ENCODE peak calls at places on chromosome 14, in four cellular contexts. P is AG10803, U is NCI-H1694, W is lower lobe of right lung. J is an unnamed sample.

GRCh38 chr14:65940056-65940735 is 527.7 kb downstream of the FUT8 start:
- DNase-seq in U (no peak), W (no peak), P (no peak), J (no peak)

GRCh38 chr14:91331761-91332447 is 85.7 kb downstream of the CCDC88C start:
- DNase-seq in U (no peak), W (peak), P (no peak), J (no peak)

GRCh38 chr14:77314043-77314442 is 6.6 kb downstream of the POMT2 start:
- DNase-seq in P (peak), W (no peak), U (no peak), J (peak)

GRCh38 chr14:76564471-76565119 is 188.7 kb downstream of the ESRRB start:
- DNase-seq in U (peak), P (no peak), W (no peak), J (no peak)

GRCh38 chr14:91595736-91596135 is 85.6 kb upstream of the PPP4R3A start:
- DNase-seq in W (no peak), P (no peak), U (no peak), J (no peak)

GRCh38 chr14:53032161-53032803 is 81.4 kb upstream of the FERMT2 start:
- DNase-seq in W (no peak), P (peak), U (no peak), J (peak)

GRCh38 chr14:93943930-93944329 is 16.8 kb downstream of the FAM181A start:
- DNase-seq in U (no peak), P (no peak), W (no peak), J (no peak)

GRCh38 chr14:55782166-55782565 is 202.2 kb downstream of the KTN1 start:
- DNase-seq in W (no peak), U (no peak), P (no peak), J (no peak)

GRCh38 chr14:91225025-91225424 is 19.5 kb downstream of the GPR68 start:
- DNase-seq in U (no peak), W (no peak), P (no peak), J (no peak)

GRCh38 chr14:79543966-79544365 is 667.3 kb downstream of the DIO2 start:
- DNase-seq in P (no peak), W (no peak), U (no peak), J (no peak)

GRCh38 chr14:60622920-60623263 is 26.4 kb downstream of the SIX1 start:
- DNase-seq in W (no peak), P (peak), U (no peak), J (no peak)

GRCh38 chr14:33150662-33151061 is 212.0 kb downstream of the NPAS3 start:
- DNase-seq in P (no peak), W (no peak), U (no peak), J (no peak)

GRCh38 chr14:92105073-92105844 is 1.1 kb downstream of the ATXN3 start:
- DNase-seq in P (no peak), W (no peak), U (no peak), J (no peak)

GRCh38 chr14:91521058-91521721 is 11.1 kb upstream of the PPP4R3A start:
- DNase-seq in P (no peak), U (no peak), W (no peak), J (no peak)

GRCh38 chr14:66662374-66662773 is 154.4 kb downstream of the GPHN start:
- DNase-seq in W (no peak), P (no peak), U (no peak), J (no peak)

GRCh38 chr14:33842299-33842698 is 108.6 kb downstream of the EGLN3 start:
- DNase-seq in P (no peak), U (no peak), W (no peak), J (no peak)

GRCh38 chr14:69716483-69717187 is 50.3 kb upstream of the SRSF5 start:
- DNase-seq in W (no peak), U (no peak), P (peak), J (no peak)

J was measured in globus pallidus.